ENCODE peak calls at places on chromosomes 4 and X, in six cellular contexts. P, E, R, M, H and G are unnamed samples.

GRCh38 chr4:111537165-111537564 is 608.1 kb upstream of the FAM241A start:
- DNase-seq in M (no peak), P (no peak), E (no peak), H (no peak), R (no peak), G (no peak)

GRCh38 chr4:168095776-168096443 is 3.6 kb downstream of the ANXA10 start:
- DNase-seq in R (peak), E (no peak), M (no peak), P (no peak), H (no peak), G (no peak)

GRCh38 chrX:96405842-96406241 is 278.8 kb upstream of the DIAPH2 start:
- DNase-seq in M (no peak), H (no peak), R (no peak), E (no peak), P (no peak), G (no peak)

GRCh38 chr4:8594097-8595038 is 1.8 kb downstream of the CPZ start:
- DNase-seq in M (peak), E (peak), P (peak), R (peak), H (no peak), G (peak)

GRCh38 chr4:111813565-111814140 is 331.6 kb upstream of the FAM241A start:
- DNase-seq in R (no peak), M (no peak), P (no peak), E (no peak), H (no peak), G (no peak)

GRCh38 chr4:156609421-156609820 is 362.2 kb downstream of the PDGFC start:
- DNase-seq in R (no peak), M (peak), H (no peak), E (no peak), P (no peak), G (no peak)

GRCh38 chr4:40462326-40462725 is 127.2 kb downstream of the CHRNA9 start:
- DNase-seq in M (no peak), R (no peak), E (no peak), H (no peak), P (no peak), G (no peak)

GRCh38 chrX:96721398-96721797 is 36.8 kb downstream of the DIAPH2 start:
- DNase-seq in R (no peak), P (no peak), M (no peak), E (no peak), H (no peak), G (no peak)

GRCh38 chrX:40420899-40421729 is 159.7 kb upstream of the ATP6AP2 start:
- DNase-seq in M (no peak), R (peak), P (peak), E (no peak), H (no peak), G (no peak)

GRCh38 chrX:38939067-38939466 is 137.8 kb downstream of the MID1IP1 start:
- DNase-seq in E (no peak), M (no peak), H (no peak), R (no peak), P (no peak), G (peak)

GRCh38 chr4:173821031-173821430 is 291.0 kb upstream of the HAND2 start:
- DNase-seq in R (no peak), M (no peak), E (no peak), P (no peak), H (no peak), G (no peak)

GRCh38 chrX:135595543-135595942 is 75.1 kb downstream of the INTS6L start:
- DNase-seq in P (no peak), E (no peak), H (no peak), R (no peak), M (no peak), G (no peak)

GRCh38 chr4:123743821-123744220 is 347.2 kb downstream of the SPRY1 start:
- DNase-seq in R (no peak), M (no peak), H (no peak), E (no peak), P (no peak), G (no peak)

GRCh38 chr4:82790060-82790660 is 8.4 kb downstream of the SCD5 start:
- DNase-seq in M (no peak), P (peak), H (no peak), R (no peak), E (no peak), G (no peak)

GRCh38 chr4:8108261-8108660 is 50.4 kb downstream of the ABLIM2 start:
- DNase-seq in M (peak), H (no peak), R (no peak), P (no peak), E (peak), G (no peak)

GRCh38 chr4:149993030-149993429 is 85.2 kb upstream of the DCLK2 start:
- DNase-seq in M (no peak), R (no peak), H (no peak), E (no peak), P (no peak), G (no peak)

GRCh38 chr4:172815499-172816175 is 353.0 kb upstream of the GALNT7 start:
- DNase-seq in H (no peak), E (no peak), P (no peak), M (no peak), R (no peak), G (no peak)

GRCh38 chr4:56909083-56909981 is 1.6 kb downstream of the REST start:
- DNase-seq in H (peak), R (peak), E (peak), M (peak), P (peak), G (no peak)

GRCh38 chrX:1453951-1454785 is 1.5 kb upstream of the ASMTL start:
- DNase-seq in H (peak), E (peak), M (peak), P (peak), R (peak), G (peak)

GRCh38 chr4:172897046-172897445 is 271.6 kb upstream of the GALNT7 start:
- DNase-seq in H (no peak), M (no peak), P (no peak), R (no peak), E (no peak), G (no peak)

GRCh38 chrX:45775462-45775861 is 574.8 kb upstream of the DIPK2B start:
- DNase-seq in E (no peak), R (peak), H (no peak), M (no peak), P (no peak), G (no peak)

GRCh38 chr4:140790171-140790570 is 34.0 kb upstream of the TBC1D9 start:
- DNase-seq in E (no peak), P (no peak), R (no peak), H (no peak), M (no peak), G (no peak)

GRCh38 chrX:38817004-38817703 is 15.9 kb downstream of the MID1IP1 start:
- DNase-seq in P (peak), R (peak), M (peak), E (no peak), H (peak), G (peak)

GRCh38 chr4:84401669-84402068 is 97.4 kb downstream of the NKX6-1 start:
- DNase-seq in R (peak), M (no peak), E (no peak), P (peak), H (no peak), G (no peak)

GRCh38 chrX:137432609-137433008 is 133.3 kb upstream of the ZIC3 start:
- DNase-seq in R (peak), P (no peak), E (no peak), H (no peak), M (no peak), G (no peak)

GRCh38 chr4:107592518-107592917 is 127.5 kb downstream of the PAPSS1 start:
- DNase-seq in R (no peak), M (no peak), H (no peak), P (no peak), E (no peak), G (no peak)

GRCh38 chr4:108060686-108061321 is 71.1 kb downstream of the HADH start:
- DNase-seq in P (no peak), E (no peak), R (no peak), M (no peak), H (no peak), G (no peak)

GRCh38 chr4:103118171-103118570 is 18.5 kb upstream of the BDH2 start:
- DNase-seq in M (no peak), P (no peak), H (no peak), R (no peak), E (no peak), G (no peak)

GRCh38 chrX:20965270-20966044 is 408.8 kb upstream of the CNKSR2 start:
- DNase-seq in E (no peak), P (no peak), H (no peak), R (no peak), M (no peak), G (no peak)

GRCh38 chr4:77159798-77160197 is 2.8 kb downstream of the CCNG2 start:
- DNase-seq in H (no peak), P (no peak), R (no peak), E (no peak), M (no peak), G (no peak)

GRCh38 chr4:8830611-8831200 is 40.9 kb downstream of the HMX1 start:
- DNase-seq in E (peak), P (no peak), M (no peak), R (no peak), H (no peak), G (peak)

GRCh38 chr4:15506464-15506863 is 36.8 kb downstream of the CC2D2A start:
- DNase-seq in P (no peak), M (no peak), H (no peak), E (no peak), R (no peak), G (no peak)

GRCh38 chrX:47093248-47093647 is 15.0 kb downstream of the RGN start:
- DNase-seq in M (no peak), P (no peak), H (no peak), R (peak), E (no peak), G (no peak)

GRCh38 chr4:4524364-4524763 is 17.5 kb downstream of the STX18 start:
- DNase-seq in H (no peak), P (peak), R (no peak), M (peak), E (no peak), G (no peak)

GRCh38 chr4:153488006-153488718 is 22.0 kb downstream of the TMEM131L start:
- DNase-seq in R (no peak), P (no peak), E (no peak), M (no peak), H (no peak), G (no peak)

GRCh38 chrX:145825896-145826295 is 8.3 kb downstream of the SLITRK2 start:
- DNase-seq in E (no peak), H (no peak), R (peak), P (no peak), M (no peak), G (no peak)

GRCh38 chrX:138345801-138346200 is 365.7 kb downstream of the FGF13 start:
- DNase-seq in M (no peak), H (no peak), R (no peak), E (no peak), P (no peak), G (no peak)

GRCh38 chrX:11421816-11422528 is 128.8 kb downstream of the AMELX start:
- DNase-seq in P (no peak), R (no peak), H (no peak), E (no peak), M (no peak), G (no peak)

GRCh38 chrX:11423949-11424348 is 130.7 kb downstream of the AMELX start:
- DNase-seq in E (no peak), R (no peak), M (no peak), P (no peak), H (no peak), G (no peak)

GRCh38 chrX:11422529-11422857 is 129.3 kb downstream of the AMELX start:
- DNase-seq in P (no peak), R (no peak), H (no peak), E (no peak), M (no peak), G (no peak)

GRCh38 chrX:11424903-11425674 is 131.9 kb downstream of the AMELX start:
- DNase-seq in E (no peak), P (no peak), M (no peak), H (no peak), R (no peak), G (no peak)

DNA sequence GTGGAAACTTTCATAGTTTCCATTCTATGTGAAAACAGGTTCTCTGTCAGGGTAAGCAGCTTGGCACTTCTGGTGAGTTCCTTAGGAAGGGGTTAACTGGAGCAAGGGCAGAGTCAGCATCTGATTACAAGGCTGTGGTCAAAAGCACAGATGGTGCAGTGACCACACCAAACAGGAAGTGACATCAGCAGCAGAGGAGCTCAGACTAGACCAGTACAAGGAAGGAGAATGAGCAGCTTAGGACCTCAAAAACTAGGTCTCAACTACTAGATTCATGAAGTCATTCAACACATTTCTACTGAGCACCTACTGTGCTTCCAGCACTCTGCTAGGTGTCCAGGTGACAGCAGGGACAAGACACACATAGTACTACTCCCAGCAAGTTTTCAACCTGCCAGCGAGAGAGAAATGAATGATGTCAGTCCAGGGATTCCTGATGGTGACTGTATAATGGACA is 130.2 kb downstream of the AMELX start:
- DNase-seq in P (no peak), R (peak), M (peak), E (peak), H (no peak), G (no peak)
- TF ChIP-seq POLR2A in P (no peak), R (no peak), M (no peak), E (no peak), H (no peak), G (no peak)

DNA sequence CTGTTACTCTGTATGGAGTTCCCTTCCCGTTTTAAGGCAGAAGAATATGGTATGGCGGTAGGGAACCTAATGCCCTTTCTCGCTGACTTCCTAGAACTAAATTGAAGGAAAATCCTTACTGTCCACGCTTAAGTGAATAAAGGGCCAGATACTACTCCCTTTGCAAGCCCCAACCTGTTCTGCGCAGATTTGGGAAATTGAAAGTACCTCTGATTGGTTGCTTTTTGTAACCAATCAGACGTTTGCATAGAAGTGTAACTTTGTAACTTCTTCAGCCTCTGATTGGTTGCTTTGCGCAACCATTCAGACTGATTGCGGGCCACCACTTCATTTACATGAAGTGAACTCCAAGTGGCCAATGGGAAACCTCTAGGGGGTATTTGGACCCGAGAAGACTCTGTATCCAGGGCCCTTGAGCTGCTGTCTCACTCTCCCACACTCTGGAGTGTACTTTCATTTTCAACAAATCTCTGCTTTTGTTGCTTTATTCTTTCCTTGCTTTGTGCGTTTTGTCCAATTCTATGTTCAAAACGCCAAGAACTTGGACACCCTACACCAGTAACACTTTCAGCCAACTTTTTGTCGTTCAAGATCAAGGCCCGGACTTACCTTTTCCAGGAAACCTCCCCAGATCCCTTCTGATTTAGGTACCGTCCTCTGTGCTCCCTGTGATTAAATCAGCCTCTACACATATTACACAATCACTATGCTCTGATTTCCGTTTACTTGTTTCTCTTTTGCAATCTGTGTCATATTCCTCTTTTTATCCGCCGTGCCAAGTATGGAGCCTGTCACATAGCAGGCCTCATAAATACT is 1.0 kb upstream of the TMEM33 start:
- DNase-seq in E (no peak), H (peak), R (peak), M (no peak), P (no peak), G (no peak)
- TF ChIP-seq POLR2A in E (no peak), H (peak), R (no peak), M (no peak), P (no peak), G (no peak)

GRCh38 chr4:182768821-182769220 is 148.4 kb downstream of the DCTD start:
- DNase-seq in M (no peak), H (no peak), P (no peak), E (no peak), R (no peak), G (no peak)

GRCh38 chr4:182770259-182770968 is 146.8 kb downstream of the DCTD start:
- DNase-seq in M (no peak), E (no peak), R (no peak), P (no peak), H (no peak), G (no peak)

GRCh38 chr4:182775075-182775474 is 142.1 kb downstream of the DCTD start:
- DNase-seq in H (no peak), R (no peak), P (no peak), M (no peak), E (no peak), G (no peak)

GRCh38 chr4:182766851-182767250 is 150.3 kb downstream of the DCTD start:
- DNase-seq in M (no peak), R (no peak), P (no peak), E (no peak), H (no peak), G (no peak)

GRCh38 chr4:182770969-182771330 is 146.2 kb downstream of the DCTD start:
- DNase-seq in H (no peak), P (no peak), E (no peak), R (no peak), M (no peak), G (no peak)
- TF ChIP-seq POLR2A in H (no peak), P (no peak), E (no peak), R (no peak), M (no peak), G (no peak)

DNA sequence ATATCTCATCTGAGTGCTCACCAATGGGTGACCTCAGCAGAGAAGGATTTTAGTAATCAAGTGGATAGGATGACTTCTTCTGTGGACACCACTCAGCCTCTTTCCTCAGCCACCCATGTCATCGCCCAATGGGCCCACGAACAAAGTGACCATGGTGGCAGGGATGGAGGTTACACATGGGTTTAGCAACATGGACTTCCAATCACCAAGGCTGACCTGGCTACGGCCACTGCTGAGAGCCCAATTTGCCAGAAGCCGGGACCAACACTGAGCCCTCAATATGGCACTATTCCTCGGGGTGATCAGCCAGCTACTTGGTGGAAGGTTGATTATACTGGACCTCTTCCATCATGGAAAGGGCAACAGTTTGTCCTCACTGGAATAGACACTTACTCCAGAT is 97.4 kb downstream of the LCORL start:
- DNase-seq in M (no peak), H (no peak), E (no peak), P (no peak), R (no peak), G (no peak)
- TF ChIP-seq POLR2A in M (no peak), H (no peak), E (no peak), P (no peak), R (no peak), G (no peak)

GRCh38 chrX:48467331-48467761 is 2.7 kb downstream of the SLC38A5 start:
- DNase-seq in R (no peak), H (peak), E (no peak), P (no peak), M (no peak), G (no peak)
- TF ChIP-seq POLR2A in R (no peak), H (no peak), E (no peak), P (no peak), M (no peak), G (no peak)

GRCh38 chr4:74042681-74043080 is 4.2 kb upstream of the CXCL3 start:
- DNase-seq in M (peak), P (no peak), H (no peak), E (peak), R (no peak), G (no peak)

GRCh38 chr4:74041418-74041817 is 2.9 kb upstream of the CXCL3 start:
- DNase-seq in P (no peak), H (no peak), E (no peak), M (no peak), R (no peak), G (no peak)

GRCh38 chr4:74039065-74039763 is 725 bp upstream of the CXCL3 start:
- DNase-seq in H (no peak), E (no peak), P (no peak), R (no peak), M (no peak), G (no peak)

GRCh38 chr4:74037076-74037475 is 1.4 kb downstream of the CXCL3 start:
- DNase-seq in M (no peak), P (no peak), E (no peak), H (no peak), R (no peak), G (no peak)

GRCh38 chr4:74038161-74039064 is at the start of gene CXCL3:
- DNase-seq in R (peak), M (peak), P (peak), E (peak), H (peak), G (peak)
- TF ChIP-seq POLR2A in R (no peak), M (peak), P (peak), E (no peak), H (peak), G (no peak)

DNA sequence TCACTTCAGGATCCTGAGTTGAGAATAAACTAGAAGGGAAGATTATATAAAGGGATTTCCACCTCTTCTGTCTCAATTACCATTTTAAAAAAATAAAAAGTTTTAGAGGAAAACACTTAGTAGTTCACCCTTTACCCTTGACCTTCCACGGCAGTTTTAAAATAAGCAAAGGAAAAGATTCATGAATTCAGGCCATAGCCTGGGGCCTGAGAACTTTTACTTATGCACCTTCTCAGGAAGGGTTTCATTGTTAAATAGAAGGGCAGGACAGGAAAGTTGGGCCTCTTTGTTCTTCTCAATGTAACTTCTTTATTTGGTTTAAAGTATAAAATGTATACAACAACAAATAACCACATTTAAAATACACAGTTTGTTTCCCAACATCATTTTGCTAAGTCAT is 54.9 kb downstream of the PKD2 start:
- DNase-seq in R (no peak), E (no peak), P (no peak), H (no peak), M (no peak), G (no peak)
- TF ChIP-seq POLR2A in R (no peak), E (no peak), P (no peak), H (no peak), M (no peak), G (no peak)

GRCh38 chr4:86934147-86934771 is 552 bp upstream of the AFF1 start:
- DNase-seq in E (no peak), P (no peak), M (no peak), R (no peak), H (no peak), G (no peak)
- TF ChIP-seq POLR2A in E (peak), P (no peak), M (no peak), R (no peak), H (no peak), G (no peak)

GRCh38 chr4:145936142-145937020 is 2.2 kb downstream of the ZNF827 start:
- DNase-seq in P (peak), E (peak), H (peak), R (peak), M (peak), G (peak)
- TF ChIP-seq POLR2A in P (peak), E (no peak), H (no peak), R (peak), M (peak), G (no peak)